ENCODE peak calls at places on chromosomes 11 and 22, in eight cellular contexts. W, L, N, C, V, X, M and P are unnamed samples.

GRCh38 chr11:96204366-96204659 is 138.7 kb downstream of the MAML2 start:
- DNase-seq in W (no peak), L (no peak), N (no peak), C (no peak), V (no peak), X (no peak), M (no peak), P (no peak)

GRCh38 chr11:44506375-44507016 is 59.0 kb upstream of the CD82 start:
- DNase-seq in W (no peak), L (no peak), N (no peak), C (no peak), V (no peak), X (no peak), M (no peak), P (no peak)

GRCh38 chr11:95531116-95531515 is 258.5 kb downstream of the FAM76B start:
- DNase-seq in W (no peak), L (no peak), N (no peak), C (no peak), V (no peak), X (no peak), M (no peak), P (peak)

GRCh38 chr11:69667619-69668604 is 7.2 kb downstream of the LTO1 start:
- DNase-seq in W (no peak), L (no peak), N (no peak), C (no peak), V (no peak), X (no peak), M (no peak), P (no peak)

GRCh38 chr11:130437848-130438247 is 9.4 kb upstream of the ADAMTS8 start:
- DNase-seq in W (no peak), L (no peak), N (no peak), C (no peak), V (no peak), X (no peak), M (no peak), P (no peak)

GRCh38 chr11:25961539-25961938 is 370.4 kb upstream of the ANO3 start:
- DNase-seq in W (no peak), L (no peak), N (no peak), C (no peak), V (no peak), X (no peak), M (no peak), P (no peak)

GRCh38 chr11:17472467-17472866 is 4.2 kb downstream of the ABCC8 start:
- DNase-seq in W (no peak), L (no peak), N (no peak), C (no peak), V (no peak), X (no peak), M (no peak), P (no peak)

GRCh38 chr22:30314918-30315317 is 11.8 kb downstream of the TBC1D10A start:
- DNase-seq in W (peak), L (no peak), N (no peak), C (no peak), V (no peak), X (no peak), M (no peak), P (no peak)

GRCh38 chr11:47215366-47215925 is 672 bp downstream of the DDB2 start:
- DNase-seq in W (no peak), L (no peak), N (no peak), C (no peak), V (no peak), X (no peak), M (no peak), P (no peak)

GRCh38 chr22:36010913-36011312 is 17.7 kb downstream of the RBFOX2 start:
- DNase-seq in W (peak), L (no peak), N (no peak), C (no peak), V (peak), X (peak), M (no peak), P (peak)

GRCh38 chr22:44364750-44365118 is 52.0 kb upstream of the SHISAL1 start:
- DNase-seq in W (no peak), L (no peak), N (no peak), C (peak), V (no peak), X (no peak), M (peak), P (peak)

GRCh38 chr11:60718524-60719316 is 5.8 kb upstream of the MS4A18 start:
- DNase-seq in W (no peak), L (no peak), N (no peak), C (no peak), V (no peak), X (no peak), M (no peak), P (no peak)

GRCh38 chr11:95364324-95365295 is 133.6 kb upstream of the SESN3 start:
- DNase-seq in W (no peak), L (no peak), N (no peak), C (no peak), V (no peak), X (peak), M (no peak), P (peak)

GRCh38 chr11:69010361-69010891 is 2.6 kb downstream of the MRGPRF start:
- DNase-seq in W (peak), L (no peak), N (no peak), C (peak), V (no peak), X (no peak), M (peak), P (no peak)

GRCh38 chr11:134761926-134762247 is 349.8 kb upstream of the B3GAT1 start:
- DNase-seq in W (no peak), L (no peak), N (no peak), C (no peak), V (no peak), X (no peak), M (no peak), P (no peak)

GRCh38 chr11:59283825-59284772 is 71.4 kb upstream of the MPEG1 start:
- DNase-seq in W (peak), L (peak), N (peak), C (peak), V (peak), X (peak), M (no peak), P (peak)

GRCh38 chr22:38863531-38864131 is 8.4 kb downstream of the CBX6 start:
- DNase-seq in W (no peak), L (peak), N (no peak), C (peak), V (no peak), X (no peak), M (peak), P (no peak)

GRCh38 chr22:44382461-44383038 is 69.8 kb upstream of the SHISAL1 start:
- DNase-seq in W (no peak), L (no peak), N (no peak), C (no peak), V (no peak), X (no peak), M (peak), P (no peak)

DNA sequence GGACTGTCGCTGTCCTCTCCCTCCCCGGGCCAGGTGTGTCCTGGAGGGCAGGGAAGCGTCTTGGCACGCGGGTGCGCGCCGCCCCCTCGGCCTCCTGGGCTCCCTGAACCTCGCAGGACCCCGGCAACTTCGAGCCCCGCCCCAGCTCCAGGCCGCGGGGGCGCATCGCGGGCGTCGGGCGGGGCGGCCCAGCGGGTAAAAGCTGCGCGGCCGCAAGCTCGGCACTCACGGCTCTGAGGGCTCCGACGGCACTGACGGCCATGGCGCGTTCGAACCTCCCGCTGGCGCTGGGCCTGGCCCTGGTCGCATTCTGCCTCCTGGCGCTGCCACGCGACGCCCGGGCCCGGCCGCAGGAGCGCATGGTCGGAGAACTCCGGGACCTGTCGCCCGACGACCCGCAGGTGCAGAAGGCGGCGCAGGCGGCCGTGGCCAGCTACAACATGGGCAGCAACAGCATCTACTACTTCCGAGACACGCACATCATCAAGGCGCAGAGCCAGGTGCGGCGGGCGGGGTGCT is at the start of gene CST6:
- DNase-seq in W (no peak), L (peak), N (no peak), C (no peak), V (no peak), X (no peak), M (no peak), P (no peak)
- TF ChIP-seq CTCF in W (no peak), L (no peak), N (no peak), C (no peak), V (no peak), X (no peak), M (no peak), P (no peak)

GRCh38 chr11:65791719-65792213 is 4.9 kb downstream of the OVOL1 start:
- DNase-seq in W (no peak), L (no peak), N (no peak), C (no peak), V (no peak), X (no peak), M (peak), P (no peak)
- TF ChIP-seq CTCF in W (no peak), L (no peak), N (no peak), C (no peak), V (no peak), X (no peak), M (no peak), P (no peak)

DNA sequence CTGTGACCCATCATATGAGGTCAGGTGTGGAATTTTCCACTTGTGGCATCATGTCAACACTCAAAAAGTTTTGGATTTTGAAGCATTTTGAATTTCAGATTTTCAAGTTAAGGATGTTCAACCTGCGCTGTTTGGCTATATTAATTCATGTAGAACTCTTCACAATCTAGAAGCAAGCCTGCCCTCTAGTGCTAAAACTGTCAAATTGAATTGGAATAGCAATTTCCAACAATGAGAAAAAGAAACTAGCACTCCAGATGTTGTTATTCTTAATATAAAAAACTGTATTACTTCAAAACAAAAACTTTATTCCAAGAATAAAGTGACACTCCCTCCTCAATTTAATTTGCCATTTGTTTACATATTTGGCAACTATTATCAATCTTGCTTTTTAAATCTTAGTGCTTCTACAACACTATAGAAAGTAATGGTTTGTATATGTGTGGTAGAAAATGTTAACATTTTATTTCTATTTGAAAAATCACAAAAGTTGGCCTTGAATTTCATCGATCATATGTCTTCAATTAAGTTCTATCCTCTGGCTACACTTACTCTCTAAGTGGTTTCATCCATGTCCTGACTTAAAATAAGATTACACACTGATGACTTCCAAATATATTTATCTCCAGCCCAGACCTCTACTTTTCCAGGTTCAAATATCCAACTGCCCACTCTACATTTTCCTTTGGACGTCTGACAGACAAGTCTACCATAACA is 36.6 kb downstream of the DCUN1D5 start:
- DNase-seq in W (peak), L (no peak), N (peak), C (no peak), V (peak), X (peak), M (no peak), P (peak)
- TF ChIP-seq CTCF in W (peak), L (peak), N (peak), C (no peak), V (peak), X (peak), M (peak), P (peak)

DNA sequence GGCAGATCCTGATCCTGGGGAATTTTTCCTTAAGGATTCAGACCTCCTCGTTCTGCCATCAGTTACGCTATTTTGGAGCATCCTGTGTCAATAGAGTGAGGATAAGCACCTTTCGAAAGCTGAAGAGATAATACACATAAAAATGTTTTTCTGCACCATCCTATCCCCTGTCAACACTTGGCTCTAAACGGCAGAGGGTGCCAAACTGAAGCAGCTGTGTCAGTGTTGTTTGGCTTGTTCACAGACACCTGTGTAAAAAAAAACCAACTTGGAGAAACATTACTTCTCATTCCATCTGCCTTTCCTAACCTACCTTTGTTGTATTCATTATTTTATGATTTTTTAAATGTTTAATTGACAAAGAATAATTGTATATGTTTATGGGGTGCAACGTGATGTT is 417.0 kb upstream of the DDI1 start:
- DNase-seq in W (no peak), L (no peak), N (peak), C (no peak), V (no peak), X (peak), M (no peak), P (no peak)
- TF ChIP-seq CTCF in W (no peak), L (peak), N (peak), C (no peak), V (peak), X (peak), M (no peak), P (no peak)

GRCh38 chr11:107951105-107951504 is 22.9 kb downstream of the RAB39A start:
- DNase-seq in W (no peak), L (no peak), N (no peak), C (no peak), V (no peak), X (no peak), M (no peak), P (no peak)

GRCh38 chr11:107953506-107953905 is 25.3 kb downstream of the RAB39A start:
- DNase-seq in W (no peak), L (no peak), N (no peak), C (no peak), V (no peak), X (no peak), M (no peak), P (no peak)

GRCh38 chr11:107947904-107948303 is 19.7 kb downstream of the RAB39A start:
- DNase-seq in W (no peak), L (no peak), N (no peak), C (no peak), V (no peak), X (no peak), M (no peak), P (no peak)
- TF ChIP-seq CTCF in W (no peak), L (no peak), N (no peak), C (no peak), V (no peak), X (no peak), M (no peak), P (no peak)

GRCh38 chr22:49944399-49944891 is 16.1 kb upstream of the PIM3 start:
- DNase-seq in W (no peak), L (no peak), N (no peak), C (no peak), V (no peak), X (no peak), M (no peak), P (no peak)

GRCh38 chr22:49943405-49943765 is 17.2 kb upstream of the PIM3 start:
- DNase-seq in W (no peak), L (no peak), N (no peak), C (no peak), V (no peak), X (no peak), M (no peak), P (no peak)

GRCh38 chr22:49942565-49943404 is 17.8 kb upstream of the PIM3 start:
- DNase-seq in W (no peak), L (peak), N (no peak), C (no peak), V (no peak), X (no peak), M (no peak), P (no peak)

GRCh38 chr22:49943771-49944398 is 16.7 kb upstream of the PIM3 start:
- DNase-seq in W (no peak), L (no peak), N (no peak), C (no peak), V (no peak), X (no peak), M (no peak), P (no peak)

GRCh38 chr22:49941507-49942316 is 18.9 kb upstream of the PIM3 start:
- DNase-seq in W (no peak), L (no peak), N (no peak), C (no peak), V (no peak), X (no peak), M (no peak), P (no peak)
- TF ChIP-seq CTCF in W (no peak), L (no peak), N (no peak), C (no peak), V (no peak), X (no peak), M (no peak), P (no peak)

GRCh38 chr22:22030493-22031182 is 48.1 kb upstream of the TOP3B start:
- DNase-seq in W (peak), L (peak), N (peak), C (peak), V (no peak), X (peak), M (no peak), P (peak)
- TF ChIP-seq CTCF in W (peak), L (peak), N (peak), C (no peak), V (peak), X (peak), M (no peak), P (peak)

DNA sequence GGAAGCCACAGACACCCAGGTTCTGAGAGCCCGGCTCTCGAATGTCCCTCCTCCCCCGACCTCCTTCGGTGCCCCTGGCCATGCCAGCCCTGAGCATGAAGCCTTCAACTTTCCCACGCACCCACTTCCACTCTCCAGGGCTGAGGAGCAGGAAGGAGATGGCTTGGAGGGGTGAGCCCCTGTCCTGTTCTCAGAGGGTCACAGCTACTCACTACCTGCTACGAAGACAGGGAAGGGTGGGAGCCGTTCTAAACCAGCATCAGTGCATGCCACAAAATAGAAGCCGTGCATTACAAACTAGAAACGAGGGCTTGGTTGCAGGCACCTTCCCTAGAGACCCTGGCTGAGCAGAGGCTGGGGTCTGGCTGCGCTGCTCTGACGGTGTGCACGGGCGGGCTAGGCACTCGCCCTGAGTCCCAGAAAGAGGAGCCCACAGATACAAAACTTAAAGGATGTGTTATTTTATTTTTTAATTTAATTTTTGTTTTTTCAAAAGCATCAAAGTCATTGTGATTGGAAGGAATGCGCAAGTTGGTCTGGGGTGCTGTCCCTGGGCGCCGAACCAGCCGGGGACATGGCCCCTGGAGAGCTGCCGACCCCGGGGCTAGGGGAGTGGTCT is 4.2 kb upstream of the KRTAP5-6 start:
- DNase-seq in W (no peak), L (no peak), N (no peak), C (no peak), V (no peak), X (no peak), M (peak), P (no peak)
- TF ChIP-seq CTCF in W (no peak), L (no peak), N (no peak), C (no peak), V (no peak), X (no peak), M (no peak), P (no peak)